ENCODE peak calls at places on chromosomes 11 and 22, in nine cellular contexts. D is dermis microvascular lymphatic vessel endothelial cell; K is T-helper 9 cell; I is activated CD4-positive, alpha-beta T cell treated with anti-CD3 and anti-CD28 coated beads, Interleukin-2, amount 50 U/mL, for 48 hours; O is neural progenitor cell; L is Karpas-422; F is neural crest cell; R is effector CD4-positive, alpha-beta T cell; M is neuronal stem cell. V is an unnamed sample.

GRCh38 chr22:49601614-49602321 is 225.9 kb downstream of the BRD1 start:
- DNase-seq in D (no peak), K (no peak), I (no peak), O (no peak), L (no peak), F (no peak), R (no peak), M (no peak), V (no peak)

GRCh38 chr11:45444796-45445195 is 158.7 kb upstream of the SYT13 start:
- DNase-seq in D (no peak), K (no peak), I (peak), O (no peak), L (no peak), F (no peak), R (no peak), M (no peak), V (no peak)

GRCh38 chr11:61815790-61816735 is 740 bp downstream of the FADS1 start:
- DNase-seq in D (peak), K (peak), I (peak), O (peak), L (peak), F (peak), R (peak), M (peak), V (peak)

GRCh38 chr11:64413417-64413816 is 54.5 kb downstream of the RPS6KA4 start:
- DNase-seq in D (no peak), K (no peak), I (no peak), O (no peak), L (no peak), F (no peak), R (no peak), M (no peak), V (no peak)

GRCh38 chr22:17931400-17931825 is 92.9 kb downstream of the MICAL3 start:
- DNase-seq in D (no peak), K (no peak), I (no peak), O (no peak), L (no peak), F (no peak), R (no peak), M (no peak), V (no peak)

GRCh38 chr22:30416843-30417242 is 8.7 kb upstream of the MTFP1 start:
- DNase-seq in D (no peak), K (no peak), I (no peak), O (no peak), L (no peak), F (no peak), R (no peak), M (no peak), V (no peak)

GRCh38 chr11:72591785-72592490 is 82.3 kb downstream of the PDE2A start:
- DNase-seq in D (no peak), K (peak), I (peak), O (no peak), L (peak), F (no peak), R (peak), M (no peak), V (no peak)

GRCh38 chr11:75421902-75422247 is 11.1 kb downstream of the KLHL35 start:
- DNase-seq in D (no peak), K (no peak), I (no peak), O (no peak), L (no peak), F (no peak), R (no peak), M (no peak), V (no peak)

GRCh38 chr11:11786771-11787170 is 55.0 kb upstream of the USP47 start:
- DNase-seq in D (peak), K (no peak), I (no peak), O (peak), L (peak), F (no peak), R (no peak), M (no peak), V (no peak)

GRCh38 chr22:37132773-37133172 is 16.9 kb downstream of the IL2RB start:
- DNase-seq in D (no peak), K (no peak), I (no peak), O (no peak), L (no peak), F (no peak), R (no peak), M (no peak), V (no peak)

GRCh38 chr11:24932110-24933000 is 435.5 kb downstream of the LUZP2 start:
- DNase-seq in D (no peak), K (no peak), I (no peak), O (no peak), L (no peak), F (no peak), R (no peak), M (no peak), V (no peak)

GRCh38 chr11:20551096-20551495 is 48.3 kb upstream of the SLC6A5 start:
- DNase-seq in D (no peak), K (no peak), I (no peak), O (no peak), L (no peak), F (no peak), R (no peak), M (no peak), V (no peak)

GRCh38 chr11:102577182-102577581 is 46.6 kb upstream of the MMP7 start:
- DNase-seq in D (no peak), K (no peak), I (no peak), O (no peak), L (no peak), F (no peak), R (no peak), M (no peak), V (no peak)

GRCh38 chr11:46725338-46726205 is 6.6 kb downstream of the F2 start:
- DNase-seq in D (no peak), K (no peak), I (no peak), O (no peak), L (no peak), F (no peak), R (no peak), M (no peak), V (no peak)

GRCh38 chr11:26245046-26245445 is 86.9 kb upstream of the ANO3 start:
- DNase-seq in D (no peak), K (no peak), I (no peak), O (no peak), L (no peak), F (no peak), R (no peak), M (no peak), V (no peak)

GRCh38 chr11:5624489-5625278 is at the start of gene TRIM34:
- DNase-seq in D (peak), K (peak), I (peak), O (peak), L (peak), F (no peak), R (peak), M (peak), V (peak)

GRCh38 chr11:113178671-113179070 is 135.7 kb upstream of the TTC12 start:
- DNase-seq in D (no peak), K (no peak), I (no peak), O (no peak), L (peak), F (no peak), R (no peak), M (no peak), V (no peak)

GRCh38 chr22:31488988-31489617 is 539 bp downstream of the EIF4ENIF1 start:
- DNase-seq in D (peak), K (peak), I (peak), O (peak), L (peak), F (peak), R (peak), M (peak), V (peak)

GRCh38 chr11:11535611-11536010 is 86.2 kb downstream of the GALNT18 start:
- DNase-seq in D (peak), K (no peak), I (no peak), O (no peak), L (no peak), F (no peak), R (no peak), M (no peak), V (no peak)

GRCh38 chr22:18130699-18131429 is 19.1 kb upstream of the USP18 start:
- DNase-seq in D (no peak), K (no peak), I (no peak), O (no peak), L (no peak), F (no peak), R (no peak), M (no peak), V (no peak)

V was measured in natural killer cell treated with Interleukin-12 subunit alpha and Interleukin-12 subunit beta and Interleukin-15 and Interleukin-18, amount 100 ng/mL, for 72 hours.